ENCODE peak calls at places on chromosome 16, in ten cellular contexts. C, S, T, Y, W, Q, J, B, A and I are unnamed samples. For H3K36me3, the result is how much of the 10 kb centered on the place peaks cover.

GRCh38 chr16:23016372-23016771 is 132.9 kb downstream of the USP31 start:
- DNase-seq in C (no peak), S (no peak), T (no peak), Y (no peak), W (no peak), Q (peak), J (no peak), B (no peak), A (no peak), I (no peak)

GRCh38 chr16:86354641-86355040 is 155.7 kb upstream of the FOXF1 start:
- DNase-seq in C (peak), S (no peak), T (no peak), Y (no peak), W (no peak), Q (peak), J (no peak), B (no peak), A (no peak), I (no peak)

GRCh38 chr16:56994311-56994710 is 5.0 kb downstream of the NLRC5 start:
- DNase-seq in C (no peak), S (no peak), T (no peak), Y (peak), W (no peak), Q (no peak), J (no peak), B (no peak), A (no peak), I (no peak)

GRCh38 chr16:17084134-17084533 is 386.6 kb downstream of the XYLT1 start:
- DNase-seq in C (no peak), S (no peak), T (no peak), Y (no peak), W (no peak), Q (no peak), J (no peak), B (no peak), A (no peak), I (no peak)

GRCh38 chr16:58127033-58127556 is 2.1 kb downstream of the CFAP20 start:
- DNase-seq in C (peak), S (peak), T (no peak), Y (no peak), W (peak), Q (no peak), J (no peak), B (peak), A (peak), I (no peak)

GRCh38 chr16:55555436-55555835 is 11.0 kb upstream of the CAPNS2 start:
- DNase-seq in C (no peak), S (peak), T (no peak), Y (no peak), W (no peak), Q (no peak), J (no peak), B (no peak), A (no peak), I (no peak)

GRCh38 chr16:72909196-72909595 is 138.7 kb downstream of the ZFHX3 start:
- DNase-seq in C (no peak), S (no peak), T (no peak), Y (no peak), W (no peak), Q (no peak), J (no peak), B (no peak), A (no peak), I (no peak)

GRCh38 chr16:27103954-27104353 is 37.2 kb downstream of the C16orf82 start:
- DNase-seq in C (no peak), S (no peak), T (no peak), Y (no peak), W (no peak), Q (no peak), J (no peak), B (no peak), A (no peak), I (no peak)

GRCh38 chr16:3645504-3646347 is 8.8 kb upstream of the DNASE1 start:
- DNase-seq in C (no peak), S (no peak), T (no peak), Y (no peak), W (no peak), Q (no peak), J (no peak), B (peak), A (no peak), I (no peak)

GRCh38 chr16:20610892-20611349 is 34.8 kb upstream of the ACSM2B start:
- DNase-seq in C (no peak), S (no peak), T (no peak), Y (no peak), W (no peak), Q (no peak), J (no peak), B (no peak), A (no peak), I (no peak)

GRCh38 chr16:66154801-66155200 is 211.7 kb upstream of the CDH5 start:
- DNase-seq in C (peak), S (no peak), T (no peak), Y (no peak), W (no peak), Q (no peak), J (peak), B (no peak), A (no peak), I (no peak)

GRCh38 chr16:67459858-67460144 is 21.2 kb downstream of the ATP6V0D1 start:
- DNase-seq in C (no peak), S (no peak), T (no peak), Y (no peak), W (no peak), Q (no peak), J (no peak), B (no peak), A (no peak), I (no peak)

GRCh38 chr16:78249056-78249455 is 149.6 kb downstream of the WWOX start:
- DNase-seq in C (no peak), S (no peak), T (peak), Y (no peak), W (no peak), Q (peak), J (no peak), B (peak), A (no peak), I (no peak)

GRCh38 chr16:84763629-84764028 is 56.2 kb upstream of the CRISPLD2 start:
- DNase-seq in C (no peak), S (no peak), T (no peak), Y (no peak), W (no peak), Q (no peak), J (no peak), B (no peak), A (no peak), I (no peak)
- H3K36me3 ChIP-seq in C (under half), S (under half), T (under half), Y (under half), W (under half), Q (half or more), J (half or more), B (under half), A (under half), I (under half)

GRCh38 chr16:11699234-11699894 is 31.1 kb downstream of the SNN start:
- DNase-seq in C (no peak), S (no peak), T (no peak), Y (no peak), W (no peak), Q (no peak), J (no peak), B (no peak), A (no peak), I (no peak)
- H3K36me3 ChIP-seq in C (half or more), S (under half), T (under half), Y (under half), W (half or more), Q (half or more), J (under half), B (under half), A (under half), I (under half)

GRCh38 chr16:50315346-50315997 is 49.1 kb downstream of the ADCY7 start:
- DNase-seq in C (no peak), S (no peak), T (peak), Y (peak), W (no peak), Q (no peak), J (no peak), B (no peak), A (no peak), I (no peak)

GRCh38 chr16:50316102-50316847 is 49.9 kb downstream of the ADCY7 start:
- DNase-seq in C (no peak), S (no peak), T (no peak), Y (no peak), W (no peak), Q (no peak), J (no peak), B (no peak), A (no peak), I (no peak)

GRCh38 chr16:50314665-50315064 is 48.3 kb downstream of the ADCY7 start:
- DNase-seq in C (no peak), S (no peak), T (no peak), Y (no peak), W (no peak), Q (no peak), J (no peak), B (no peak), A (no peak), I (no peak)

GRCh38 chr16:50311891-50312501 is 45.6 kb downstream of the ADCY7 start:
- DNase-seq in C (no peak), S (no peak), T (peak), Y (no peak), W (no peak), Q (peak), J (no peak), B (no peak), A (no peak), I (no peak)

DNA sequence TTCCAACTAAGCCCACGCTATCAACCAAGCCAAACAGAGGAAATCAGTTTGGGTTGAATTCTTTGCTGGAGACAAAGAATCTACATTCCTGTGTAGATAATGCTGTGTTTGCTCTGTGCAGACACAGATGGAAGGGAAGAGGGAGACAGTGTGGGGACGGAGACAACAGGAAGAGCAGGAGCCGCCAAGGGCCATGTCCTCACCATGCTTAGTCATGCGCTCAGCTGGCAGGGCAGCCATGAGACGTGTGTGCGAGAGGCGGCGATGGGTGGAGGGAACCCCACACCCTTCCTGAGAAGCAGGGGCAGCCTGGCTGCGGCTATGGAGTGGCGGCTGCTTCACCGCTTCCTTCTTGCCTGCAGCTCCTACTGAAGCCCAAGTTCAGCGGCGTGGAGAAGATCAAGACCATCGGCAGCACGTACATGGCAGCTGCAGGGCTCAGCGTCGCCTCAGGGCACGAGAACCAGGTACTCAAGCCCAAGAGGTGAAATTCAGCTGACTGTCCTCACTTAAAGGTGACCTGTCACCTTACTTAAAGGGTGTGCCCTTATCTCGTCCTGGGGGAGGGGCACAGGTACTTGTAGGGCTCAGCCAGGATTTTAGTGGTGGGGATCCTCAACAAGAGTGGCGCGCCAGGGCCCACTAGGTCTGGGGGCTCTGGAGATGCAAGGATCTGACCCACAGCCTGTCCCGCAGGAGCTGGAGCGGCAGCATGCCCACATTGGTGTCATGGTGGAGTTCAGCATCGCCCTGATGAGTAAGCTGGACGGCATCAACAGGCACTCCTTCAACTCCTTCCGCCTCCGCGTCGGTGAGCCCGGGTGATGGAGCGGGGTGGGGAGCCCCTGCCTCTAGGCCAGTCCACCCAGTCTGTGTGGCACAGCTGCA is 47.5 kb downstream of the ADCY7 start:
- DNase-seq in C (peak), S (no peak), T (peak), Y (peak), W (no peak), Q (peak), J (no peak), B (no peak), A (peak), I (no peak)
- H3K36me3 ChIP-seq in C (under half), S (under half), T (under half), Y (under half), W (under half), Q (under half), J (under half), B (under half), A (under half), I (under half)

DNA sequence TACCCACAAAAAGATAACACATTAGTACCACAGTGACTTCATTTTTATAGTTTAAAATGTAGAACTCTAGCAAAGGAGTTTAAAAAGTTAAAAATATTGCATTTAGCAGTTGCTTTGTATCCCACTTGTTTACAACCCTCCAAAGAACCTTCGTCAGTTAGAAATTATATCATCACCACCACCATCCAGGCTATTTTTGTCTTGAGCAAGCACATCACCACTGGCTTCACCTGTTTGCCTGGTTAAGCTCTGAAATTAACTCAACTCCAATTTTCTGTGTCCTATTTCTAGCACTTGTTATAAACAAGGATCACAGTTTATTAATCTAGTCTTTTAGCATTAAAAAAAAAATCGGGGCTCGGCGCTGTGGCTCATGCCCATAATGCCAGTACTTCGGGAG is 6.1 kb downstream of the GLYR1 start:
- DNase-seq in C (no peak), S (no peak), T (no peak), Y (no peak), W (no peak), Q (no peak), J (no peak), B (no peak), A (no peak), I (no peak)
- H3K36me3 ChIP-seq in C (half or more), S (under half), T (under half), Y (under half), W (under half), Q (under half), J (half or more), B (under half), A (under half), I (under half)

DNA sequence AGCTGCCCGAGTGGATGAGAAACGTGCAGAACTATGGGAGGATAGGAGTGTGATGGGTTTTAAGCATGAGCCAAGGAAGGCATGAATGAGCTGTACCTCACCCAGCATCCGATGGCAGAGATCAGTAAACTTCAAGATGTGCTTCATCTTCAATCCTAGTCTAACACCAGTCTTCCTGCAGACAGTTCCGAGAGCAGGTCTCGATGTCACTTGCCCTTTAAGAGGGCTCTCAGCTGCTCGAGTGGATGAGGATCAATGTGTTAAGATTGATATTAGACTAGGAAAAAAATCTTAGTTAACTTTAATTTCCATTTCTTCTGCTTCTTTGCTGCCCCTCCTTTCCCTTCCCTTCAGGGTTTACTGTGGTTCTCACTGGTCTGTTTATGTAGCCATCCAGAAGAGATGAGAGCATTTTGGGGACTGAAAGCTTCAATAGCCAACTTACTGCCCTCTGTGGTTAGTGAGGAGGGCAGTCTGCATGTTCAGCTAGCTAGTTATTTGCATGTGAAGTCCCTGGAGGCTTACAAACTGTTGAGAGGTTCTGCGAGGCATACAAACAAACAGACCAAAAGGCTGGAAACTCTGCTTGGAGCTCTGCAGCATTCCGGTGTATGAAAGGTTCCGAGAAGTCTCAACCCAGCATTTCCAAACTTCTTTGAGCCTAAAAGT is 15.3 kb downstream of the KLHL36 start:
- DNase-seq in C (no peak), S (no peak), T (no peak), Y (no peak), W (peak), Q (no peak), J (no peak), B (no peak), A (no peak), I (no peak)
- H3K36me3 ChIP-seq in C (under half), S (under half), T (under half), Y (half or more), W (under half), Q (half or more), J (under half), B (under half), A (under half), I (half or more)